ENCODE peak calls at places on chromosomes 2 and 18, in five cellular contexts. One of them, this sample, is unnamed.

GRCh38 chr2:140117371-140117770 is 1337.2 kb upstream of the NXPH2 start:
- DNase-seq in K562: no peak
- DNase-seq in GM12878: no peak
- DNase-seq in HepG2: no peak
- DNase-seq in WTC11: no peak
- DNase-seq in this sample: no peak

GRCh38 chr2:194271283-194271961 is 1385.6 kb upstream of the SLC39A10 start:
- DNase-seq in K562: no peak
- DNase-seq in HepG2: no peak
- DNase-seq in WTC11: no peak
- DNase-seq in GM12878: no peak
- DNase-seq in this sample: no peak

GRCh38 chr2:136049991-136050573 is 64.7 kb upstream of the DARS1 start:
- DNase-seq in HepG2: no peak
- DNase-seq in K562: no peak
- DNase-seq in GM12878: no peak
- DNase-seq in WTC11: no peak
- DNase-seq in this sample: no peak

GRCh38 chr2:160635488-160635887 is 141.9 kb upstream of the RBMS1 start:
- DNase-seq in WTC11: no peak
- DNase-seq in HepG2: no peak
- DNase-seq in K562: no peak
- DNase-seq in GM12878: no peak
- DNase-seq in this sample: no peak

GRCh38 chr2:113890253-113891235 is 655 bp downstream of the ACTR3 start:
- DNase-seq in HepG2: peak; percentile 73
- DNase-seq in WTC11: peak; percentile 62
- DNase-seq in GM12878: peak; percentile 75
- DNase-seq in K562: peak; percentile 45
- DNase-seq in this sample: peak; percentile 41

GRCh38 chr2:55779459-55780421 is 86.1 kb upstream of the PNPT1 start:
- DNase-seq in WTC11: no peak
- DNase-seq in HepG2: peak; percentile 58
- DNase-seq in GM12878: no peak
- DNase-seq in K562: no peak
- DNase-seq in this sample: peak; percentile 68

GRCh38 chr2:104861295-104862060 is 7.6 kb downstream of the POU3F3 start:
- DNase-seq in GM12878: no peak
- DNase-seq in K562: no peak
- DNase-seq in WTC11: no peak
- DNase-seq in HepG2: no peak
- DNase-seq in this sample: no peak

GRCh38 chr2:231545105-231545902 is 15.1 kb upstream of the NMUR1 start:
- DNase-seq in HepG2: no peak
- DNase-seq in WTC11: no peak
- DNase-seq in GM12878: peak; percentile 98
- DNase-seq in K562: peak; percentile 16
- DNase-seq in this sample: no peak

GRCh38 chr18:13530879-13531387 is 195.4 kb downstream of the FAM210A start:
- DNase-seq in GM12878: no peak
- DNase-seq in K562: no peak
- DNase-seq in WTC11: peak; percentile 49
- DNase-seq in HepG2: no peak
- DNase-seq in this sample: peak; percentile 4

GRCh38 chr2:148048475-148049221 is 27.8 kb downstream of the MBD5 start:
- DNase-seq in HepG2: no peak
- DNase-seq in WTC11: no peak
- DNase-seq in K562: no peak
- DNase-seq in GM12878: peak; percentile 89
- DNase-seq in this sample: no peak

GRCh38 chr2:144403940-144404339 is 116.0 kb downstream of the ZEB2 start:
- DNase-seq in WTC11: no peak
- DNase-seq in GM12878: no peak
- DNase-seq in HepG2: peak; percentile 7
- DNase-seq in K562: no peak
- DNase-seq in this sample: no peak

GRCh38 chr2:25672500-25673169 is 742 bp downstream of the DTNB start:
- DNase-seq in WTC11: peak; percentile 76
- DNase-seq in K562: no peak
- DNase-seq in GM12878: no peak
- DNase-seq in HepG2: peak; percentile 43
- DNase-seq in this sample: no peak

GRCh38 chr18:48263913-48264506 is 145.2 kb downstream of the ZBTB7C start:
- DNase-seq in HepG2: no peak
- DNase-seq in WTC11: no peak
- DNase-seq in GM12878: no peak
- DNase-seq in K562: no peak
- DNase-seq in this sample: no peak

GRCh38 chr2:176156301-176156958 is 677 bp upstream of the HOXD3 start:
- DNase-seq in WTC11: no peak
- DNase-seq in HepG2: no peak
- DNase-seq in GM12878: no peak
- DNase-seq in K562: no peak
- DNase-seq in this sample: no peak

GRCh38 chr2:88614497-88615157 is 12.6 kb downstream of the EIF2AK3 start:
- DNase-seq in K562: no peak
- DNase-seq in WTC11: no peak
- DNase-seq in HepG2: no peak
- DNase-seq in GM12878: peak; percentile 76
- DNase-seq in this sample: no peak

GRCh38 chr2:65390134-65390533 is 42.3 kb downstream of the SPRED2 start:
- DNase-seq in K562: no peak
- DNase-seq in HepG2: no peak
- DNase-seq in WTC11: no peak
- DNase-seq in GM12878: peak; percentile 71
- DNase-seq in this sample: no peak

GRCh38 chr2:177225965-177226360 is 13.4 kb downstream of the HNRNPA3 start:
- DNase-seq in GM12878: no peak
- DNase-seq in HepG2: no peak
- DNase-seq in K562: no peak
- DNase-seq in WTC11: no peak
- DNase-seq in this sample: no peak

GRCh38 chr2:108169982-108170625 is 69.7 kb upstream of the SULT1C3 start:
- DNase-seq in WTC11: no peak
- DNase-seq in GM12878: no peak
- DNase-seq in K562: no peak
- DNase-seq in HepG2: peak; percentile 31
- DNase-seq in this sample: no peak

GRCh38 chr2:218166791-218167190 is at the start of gene CXCR1:
- DNase-seq in WTC11: no peak
- DNase-seq in HepG2: no peak
- DNase-seq in GM12878: no peak
- DNase-seq in K562: no peak
- DNase-seq in this sample: no peak

GRCh38 chr2:105857076-105857740 is 112.5 kb downstream of the NCK2 start:
- DNase-seq in WTC11: no peak
- DNase-seq in GM12878: no peak
- DNase-seq in K562: no peak
- DNase-seq in HepG2: no peak
- DNase-seq in this sample: no peak

GRCh38 chr2:15307526-15307925 is 253.6 kb downstream of the NBAS start:
- DNase-seq in GM12878: no peak
- DNase-seq in HepG2: no peak
- DNase-seq in K562: no peak
- DNase-seq in WTC11: no peak
- DNase-seq in this sample: no peak

GRCh38 chr2:101821828-101822458 is 124.4 kb downstream of the MAP4K4 start:
- DNase-seq in HepG2: no peak
- DNase-seq in WTC11: no peak
- DNase-seq in K562: no peak
- DNase-seq in GM12878: no peak
- DNase-seq in this sample: no peak

GRCh38 chr2:101821059-101821805 is 123.7 kb downstream of the MAP4K4 start:
- DNase-seq in K562: no peak
- DNase-seq in HepG2: no peak
- DNase-seq in GM12878: no peak
- DNase-seq in WTC11: no peak
- DNase-seq in this sample: no peak

GRCh38 chr2:101820519-101820918 is 123.0 kb downstream of the MAP4K4 start:
- DNase-seq in WTC11: no peak
- DNase-seq in K562: peak; percentile 35
- DNase-seq in GM12878: no peak
- DNase-seq in HepG2: no peak
- DNase-seq in this sample: no peak

GRCh38 chr2:101823849-101824248 is 126.3 kb downstream of the MAP4K4 start:
- DNase-seq in HepG2: no peak
- DNase-seq in K562: no peak
- DNase-seq in WTC11: no peak
- DNase-seq in GM12878: no peak
- DNase-seq in this sample: no peak

GRCh38 chr2:101823347-101823791 is 125.9 kb downstream of the MAP4K4 start:
- DNase-seq in GM12878: no peak
- DNase-seq in HepG2: peak; percentile 71
- DNase-seq in K562: peak; percentile 48
- DNase-seq in WTC11: peak; percentile 71
- DNase-seq in this sample: peak; percentile 16
- TF ChIP-seq ATF3 in GM12878: no peak
- TF ChIP-seq ATF3 in HepG2: no peak
- TF ChIP-seq ATF3 in K562: no peak
- TF ChIP-seq ATF3 in WTC11: no peak
- TF ChIP-seq ATF3 in this sample: no peak

GRCh38 chr2:44713170-44713569 is 228.3 kb upstream of the SIX3 start:
- DNase-seq in GM12878: peak; percentile 13
- DNase-seq in K562: no peak
- DNase-seq in WTC11: no peak
- DNase-seq in HepG2: no peak
- DNase-seq in this sample: no peak
- TF ChIP-seq MAX in GM12878: no peak
- TF ChIP-seq MAX in K562: no peak
- TF ChIP-seq MAX in WTC11: no peak
- TF ChIP-seq MAX in HepG2: no peak
- TF ChIP-seq MAX in this sample: no peak

DNA sequence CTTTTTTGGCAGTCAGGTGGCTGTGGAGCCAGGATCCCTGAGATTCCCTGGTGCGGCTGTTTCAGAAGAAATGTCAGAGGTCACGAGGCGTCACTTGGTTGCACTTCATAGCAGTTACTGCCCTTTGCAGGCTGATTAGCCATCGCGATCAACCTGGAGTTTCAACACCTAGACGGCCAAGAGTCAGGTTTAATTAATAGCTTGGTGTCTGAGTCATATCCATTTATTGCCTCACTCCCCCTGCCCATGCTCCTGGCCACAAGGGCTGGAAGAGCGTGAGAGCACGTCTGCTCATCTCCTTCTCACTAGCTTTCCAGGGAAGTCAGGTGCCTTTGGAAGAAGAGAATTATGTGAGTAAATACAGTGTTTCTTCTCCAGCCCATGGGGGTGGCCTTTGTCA is 552.3 kb downstream of the TSN start:
- DNase-seq in WTC11: no peak
- DNase-seq in K562: no peak
- DNase-seq in HepG2: no peak
- DNase-seq in GM12878: no peak
- DNase-seq in this sample: no peak
- TF ChIP-seq ATF3 in WTC11: no peak
- TF ChIP-seq ATF3 in K562: no peak
- TF ChIP-seq ATF3 in HepG2: no peak
- TF ChIP-seq ATF3 in GM12878: no peak
- TF ChIP-seq ATF3 in this sample: no peak

DNA sequence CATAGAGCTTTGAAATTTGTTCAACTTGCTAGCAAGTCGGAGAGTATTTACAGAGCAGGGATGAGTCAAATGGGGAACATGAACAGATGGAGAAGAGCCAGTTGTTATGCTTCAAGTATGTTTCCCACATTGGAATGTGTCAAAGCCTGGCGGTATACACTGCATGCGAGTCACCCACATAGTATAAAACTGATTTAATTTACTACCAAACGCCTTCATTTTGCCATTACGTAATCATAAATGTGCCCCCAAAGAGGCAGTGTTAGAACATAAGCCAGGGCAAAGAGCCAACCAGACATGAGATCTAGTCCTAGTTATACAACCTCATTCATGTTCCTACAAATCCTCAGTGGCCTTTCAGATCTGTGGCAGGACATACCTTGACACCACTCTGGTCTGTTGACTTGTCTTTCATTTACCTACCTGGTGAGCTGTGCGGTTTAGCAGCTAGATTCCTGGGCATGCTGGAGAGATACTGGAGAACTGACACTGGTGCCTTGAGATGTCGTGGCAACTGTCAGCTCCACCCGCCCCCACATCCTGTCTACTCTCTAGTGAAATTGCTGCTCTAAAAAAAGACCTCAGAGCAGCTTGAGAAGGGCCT is 21.7 kb upstream of the NRP2 start:
- DNase-seq in WTC11: no peak
- DNase-seq in HepG2: no peak
- DNase-seq in K562: no peak
- DNase-seq in GM12878: no peak
- DNase-seq in this sample: no peak
- TF ChIP-seq MAX in WTC11: no peak
- TF ChIP-seq MAX in HepG2: no peak
- TF ChIP-seq MAX in K562: no peak
- TF ChIP-seq MAX in GM12878: no peak
- TF ChIP-seq MAX in this sample: no peak

GRCh38 chr2:17792515-17792914 is 23.7 kb upstream of the MSGN1 start:
- DNase-seq in HepG2: no peak
- DNase-seq in GM12878: no peak
- DNase-seq in WTC11: no peak
- DNase-seq in K562: no peak
- DNase-seq in this sample: no peak
- TF ChIP-seq ATF3 in HepG2: no peak
- TF ChIP-seq ATF3 in GM12878: no peak
- TF ChIP-seq ATF3 in WTC11: no peak
- TF ChIP-seq ATF3 in K562: no peak
- TF ChIP-seq ATF3 in this sample: no peak

GRCh38 chr2:156343096-156343939 is 10.8 kb upstream of the NR4A2 start:
- DNase-seq in WTC11: no peak
- DNase-seq in GM12878: no peak
- DNase-seq in K562: peak; percentile 44
- DNase-seq in HepG2: no peak
- DNase-seq in this sample: no peak
- TF ChIP-seq MAX in WTC11: no peak
- TF ChIP-seq MAX in GM12878: no peak
- TF ChIP-seq MAX in K562: no peak
- TF ChIP-seq MAX in HepG2: no peak
- TF ChIP-seq MAX in this sample: no peak